ENCODE peak calls at places on chromosome 11, in ten cellular contexts. E is psoas muscle, A is heart left ventricle, V is PC-3, P is esophagus squamous epithelium, G is heart right ventricle, I is upper lobe of left lung, R is colonic mucosa, D is right lobe of liver, L is ovary. T is an unnamed sample.

GRCh38 chr11:96393753-96394348 is 4.0 kb downstream of the JRKL start:
- DNase-seq in E (no peak), A (no peak), V (peak; percentile 78), P (no peak), G (no peak), I (no peak), R (no peak), D (no peak), L (no peak), T (no peak)

GRCh38 chr11:15933896-15934625 is 422.3 kb downstream of the SOX6 start:
- DNase-seq in E (no peak), A (no peak), V (no peak), P (no peak), G (no peak), I (no peak), R (no peak), D (no peak), L (no peak), T (no peak)

GRCh38 chr11:121152764-121153163 is 51.7 kb downstream of the TECTA start:
- DNase-seq in E (no peak), A (no peak), V (no peak), P (no peak), G (no peak), I (peak; percentile 78), R (no peak), D (no peak), L (no peak), T (no peak)

GRCh38 chr11:29336727-29337212 is 680.1 kb downstream of the KCNA4 start:
- DNase-seq in E (no peak), A (no peak), V (no peak), P (no peak), G (no peak), I (no peak), R (no peak), D (no peak), L (no peak), T (no peak)

GRCh38 chr11:128610765-128611617 is 23.6 kb upstream of the ETS1 start:
- DNase-seq in E (no peak), A (no peak), V (no peak), P (peak; percentile 40), G (peak; percentile 63), I (no peak), R (no peak), D (no peak), L (no peak), T (no peak)

GRCh38 chr11:71500601-71501021 is 26.5 kb upstream of the KRTAP5-7 start:
- DNase-seq in E (no peak), A (no peak), V (peak; percentile 23), P (no peak), G (peak; percentile 57), I (no peak), R (peak; percentile 34), D (peak; percentile 94), L (no peak), T (no peak)

GRCh38 chr11:2825261-2825885 is 60.2 kb downstream of the CDKN1C start:
- DNase-seq in E (peak; percentile 90), A (peak; percentile 89), V (peak; percentile 42), P (no peak), G (peak; percentile 60), I (peak; percentile 89), R (peak; percentile 66), D (peak; percentile 56), L (peak; percentile 80), T (peak; percentile 60)

GRCh38 chr11:121650520-121651266 is 197.9 kb upstream of the SORL1-AS1 start:
- DNase-seq in E (no peak), A (no peak), V (no peak), P (no peak), G (no peak), I (no peak), R (no peak), D (no peak), L (no peak), T (no peak)

GRCh38 chr11:10349806-10350205 is 44.9 kb downstream of the ADM start:
- DNase-seq in E (no peak), A (no peak), V (no peak), P (no peak), G (no peak), I (no peak), R (no peak), D (no peak), L (no peak), T (no peak)

GRCh38 chr11:120471131-120471530 is 40.4 kb upstream of the GRIK4 start:
- DNase-seq in E (no peak), A (no peak), V (peak; percentile 13), P (no peak), G (no peak), I (no peak), R (no peak), D (no peak), L (no peak), T (no peak)

GRCh38 chr11:64372802-64373597 is 14.0 kb downstream of the RPS6KA4 start:
- DNase-seq in E (no peak), A (no peak), V (peak; percentile 52), P (no peak), G (no peak), I (no peak), R (no peak), D (no peak), L (peak; percentile 28), T (no peak)

GRCh38 chr11:132942611-132943324 is 589.5 kb downstream of the OPCML start:
- DNase-seq in E (no peak), A (no peak), V (no peak), P (no peak), G (no peak), I (peak; percentile 67), R (no peak), D (no peak), L (no peak), T (no peak)

GRCh38 chr11:128305588-128305987 is 281.8 kb downstream of the ETS1 start:
- DNase-seq in E (no peak), A (no peak), V (no peak), P (no peak), G (no peak), I (no peak), R (no peak), D (no peak), L (no peak), T (no peak)

GRCh38 chr11:7672960-7673723 is at the start of gene CYB5R2:
- DNase-seq in E (peak; percentile 75), A (peak; percentile 84), V (no peak), P (no peak), G (peak; percentile 75), I (peak; percentile 94), R (peak; percentile 85), D (no peak), L (peak; percentile 85), T (peak; percentile 88)

GRCh38 chr11:7672276-7672959 is 882 bp downstream of the CYB5R2 start:
- DNase-seq in E (no peak), A (no peak), V (no peak), P (no peak), G (no peak), I (no peak), R (no peak), D (peak; percentile 77), L (peak; percentile 42), T (no peak)

GRCh38 chr11:7675640-7676039 is 2.3 kb upstream of the CYB5R2 start:
- DNase-seq in E (no peak), A (no peak), V (peak; percentile 12), P (no peak), G (no peak), I (no peak), R (no peak), D (no peak), L (no peak), T (no peak)

GRCh38 chr11:7671807-7672206 is 1.5 kb downstream of the CYB5R2 start:
- DNase-seq in E (no peak), A (no peak), V (no peak), P (no peak), G (no peak), I (no peak), R (no peak), D (no peak), L (no peak), T (no peak)

GRCh38 chr11:7673724-7674434 is 579 bp upstream of the CYB5R2 start:
- DNase-seq in E (peak; percentile 40), A (no peak), V (no peak), P (no peak), G (no peak), I (peak; percentile 83), R (peak; percentile 84), D (no peak), L (peak; percentile 63), T (peak; percentile 22)
- H3K4me1 ChIP-seq in E (no peaks in the 10 kb centered on the region), A (no peaks in the 10 kb centered on the region), V (peaks cover 30% of the 10 kb centered on the region), P (peaks cover 18% of the 10 kb centered on the region), G (peaks cover 4% of the 10 kb centered on the region), I (peaks cover 20% of the 10 kb centered on the region), R (peaks cover 4% of the 10 kb centered on the region), D (peaks cover 9% of the 10 kb centered on the region), L (peaks cover 6% of the 10 kb centered on the region), T (peaks cover 10% of the 10 kb centered on the region)

DNA sequence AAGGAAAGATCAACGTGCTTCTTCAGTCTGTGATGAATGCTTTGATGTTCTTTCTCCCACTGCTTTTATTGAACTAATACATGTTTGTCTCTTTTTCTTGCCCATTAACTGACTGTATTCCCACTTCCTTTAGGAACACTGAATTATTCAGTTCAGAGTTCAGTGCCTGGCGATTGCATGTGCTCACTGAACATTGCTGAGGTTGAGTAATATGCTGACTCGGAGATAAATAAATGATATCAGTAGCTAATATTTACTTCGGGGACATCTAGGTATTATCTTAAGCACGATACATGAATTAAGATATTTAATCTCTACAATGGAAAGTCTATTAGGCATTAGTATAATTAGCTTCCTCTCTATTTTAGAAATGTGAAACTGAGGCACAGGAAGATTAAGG is 102.2 kb upstream of the OR5AK2 start:
- DNase-seq in E (no peak), A (no peak), V (no peak), P (no peak), G (no peak), I (no peak), R (no peak), D (no peak), L (no peak), T (no peak)
- H3K4me3 ChIP-seq in E (no peak overlapping the region), A (no peak overlapping the region), V (no peak overlapping the region), P (no peak overlapping the region), G (no peak overlapping the region), I (no peak overlapping the region), R (no peak overlapping the region), D (no peak overlapping the region), L (no peak overlapping the region), T (no peak overlapping the region)

DNA sequence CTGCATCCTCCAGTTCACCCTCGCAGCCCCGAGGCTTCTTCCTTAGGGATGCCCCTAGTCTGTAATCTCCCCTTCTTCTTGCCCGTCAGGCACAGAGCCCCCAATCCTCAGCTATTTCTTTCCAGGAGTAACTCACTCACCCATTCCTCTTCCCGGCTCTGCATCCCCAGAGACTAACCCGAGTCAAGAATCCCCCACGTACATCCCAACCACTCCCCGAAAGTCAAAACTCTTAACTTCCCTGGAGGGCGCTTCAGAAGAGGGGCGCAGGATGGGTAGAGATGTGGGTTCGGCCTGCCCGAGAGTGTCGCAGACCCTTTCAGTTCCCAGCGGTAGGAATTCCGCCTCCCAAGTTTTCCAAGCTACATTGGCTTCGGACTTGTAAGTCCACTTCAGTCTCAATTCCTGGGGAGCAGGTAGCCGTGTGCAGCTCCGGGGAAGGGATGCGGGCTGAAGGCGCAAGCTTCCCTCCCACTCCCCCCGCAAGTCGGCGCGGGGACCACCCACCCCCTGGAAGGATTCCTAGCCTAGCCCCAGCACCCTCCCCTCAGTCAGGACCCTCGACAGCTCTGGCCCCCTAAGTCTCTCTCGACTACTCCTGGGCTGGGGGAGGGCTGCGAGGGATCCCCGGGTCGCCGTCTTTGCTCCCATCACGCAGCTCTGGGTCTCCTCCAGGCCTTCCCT is 871 bp downstream of the BDNF start:
- DNase-seq in E (no peak), A (no peak), V (peak; percentile 50), P (no peak), G (no peak), I (peak; percentile 48), R (no peak), D (no peak), L (peak; percentile 26), T (no peak)
- TF ChIP-seq CTCF in E (no peak), A (no peak), V (no peak), P (no peak), G (no peak), I (peak; percentile 10), R (no peak), D (no peak), L (no peak), T (no peak)

GRCh38 chr11:12298610-12299009 is 78.8 kb upstream of the PARVA start:
- DNase-seq in E (no peak), A (no peak), V (no peak), P (no peak), G (no peak), I (no peak), R (no peak), D (no peak), L (no peak), T (no peak)
- H3K4me1 ChIP-seq in E (no peaks in the 10 kb centered on the region), A (no peaks in the 10 kb centered on the region), V (no peaks in the 10 kb centered on the region), P (no peaks in the 10 kb centered on the region), G (no peaks in the 10 kb centered on the region), I (no peaks in the 10 kb centered on the region), R (no peaks in the 10 kb centered on the region), D (no peaks in the 10 kb centered on the region), L (no peaks in the 10 kb centered on the region), T (no peaks in the 10 kb centered on the region)